ENCODE peak calls at places on chromosomes 1 and 21, in nine cellular contexts. One of them, this sample, is unnamed.

GRCh38 chr1:193189442-193190095 is 3.2 kb upstream of the B3GALT2 start:
- DNase-seq in brain microvascular endothelial cell: no peak
- DNase-seq in GM23248: peak; percentile 15
- DNase-seq in uterus: no peak
- DNase-seq in adrenal gland: no peak
- DNase-seq in H9: no peak
- DNase-seq in CD8-positive, alpha-beta T cell: no peak
- DNase-seq in mesenchymal stem cell: no peak
- DNase-seq in heart left ventricle: no peak
- DNase-seq in this sample: no peak

GRCh38 chr1:49098866-49099265 is 322.2 kb upstream of the BEND5 start:
- DNase-seq in CD8-positive, alpha-beta T cell: no peak
- DNase-seq in H9: no peak
- DNase-seq in GM23248: no peak
- DNase-seq in heart left ventricle: no peak
- DNase-seq in mesenchymal stem cell: no peak
- DNase-seq in adrenal gland: no peak
- DNase-seq in brain microvascular endothelial cell: no peak
- DNase-seq in uterus: no peak
- DNase-seq in this sample: no peak

GRCh38 chr1:210373878-210374599 is 45.3 kb downstream of the HHAT start:
- DNase-seq in adrenal gland: peak; percentile 88
- DNase-seq in uterus: peak; percentile 26
- DNase-seq in CD8-positive, alpha-beta T cell: peak; percentile 30
- DNase-seq in GM23248: peak; percentile 88
- DNase-seq in mesenchymal stem cell: peak; percentile 99
- DNase-seq in H9: peak; percentile 91
- DNase-seq in brain microvascular endothelial cell: peak; percentile 95
- DNase-seq in heart left ventricle: peak; percentile 45
- DNase-seq in this sample: peak; percentile 31

GRCh38 chr1:19046972-19047371 is 90.5 kb upstream of the IFFO2 start:
- DNase-seq in mesenchymal stem cell: no peak
- DNase-seq in uterus: no peak
- DNase-seq in adrenal gland: no peak
- DNase-seq in H9: no peak
- DNase-seq in heart left ventricle: peak; percentile 10
- DNase-seq in GM23248: no peak
- DNase-seq in CD8-positive, alpha-beta T cell: no peak
- DNase-seq in brain microvascular endothelial cell: no peak
- DNase-seq in this sample: no peak

GRCh38 chr1:40386311-40386778 is 12.8 kb downstream of the SMAP2 start:
- DNase-seq in brain microvascular endothelial cell: no peak
- DNase-seq in heart left ventricle: no peak
- DNase-seq in H9: no peak
- DNase-seq in uterus: no peak
- DNase-seq in adrenal gland: no peak
- DNase-seq in mesenchymal stem cell: peak; percentile 48
- DNase-seq in GM23248: no peak
- DNase-seq in CD8-positive, alpha-beta T cell: no peak
- DNase-seq in this sample: no peak

GRCh38 chr21:27057997-27058396 is 91.1 kb upstream of the ADAMTS5 start:
- DNase-seq in H9: no peak
- DNase-seq in GM23248: no peak
- DNase-seq in uterus: no peak
- DNase-seq in brain microvascular endothelial cell: no peak
- DNase-seq in mesenchymal stem cell: no peak
- DNase-seq in heart left ventricle: no peak
- DNase-seq in adrenal gland: no peak
- DNase-seq in CD8-positive, alpha-beta T cell: no peak
- DNase-seq in this sample: no peak

GRCh38 chr1:205948000-205948399 is 4.7 kb upstream of the SLC26A9 start:
- DNase-seq in GM23248: no peak
- DNase-seq in mesenchymal stem cell: no peak
- DNase-seq in uterus: no peak
- DNase-seq in H9: no peak
- DNase-seq in adrenal gland: no peak
- DNase-seq in CD8-positive, alpha-beta T cell: no peak
- DNase-seq in brain microvascular endothelial cell: no peak
- DNase-seq in heart left ventricle: no peak
- DNase-seq in this sample: no peak

GRCh38 chr1:43622471-43622870 is 27.5 kb upstream of the KDM4A start:
- DNase-seq in heart left ventricle: no peak
- DNase-seq in brain microvascular endothelial cell: peak; percentile 59
- DNase-seq in mesenchymal stem cell: no peak
- DNase-seq in GM23248: peak; percentile 42
- DNase-seq in CD8-positive, alpha-beta T cell: no peak
- DNase-seq in uterus: no peak
- DNase-seq in H9: no peak
- DNase-seq in adrenal gland: no peak
- DNase-seq in this sample: no peak

GRCh38 chr1:99766378-99766800 is at the start of gene FRRS1:
- DNase-seq in adrenal gland: peak; percentile 83
- DNase-seq in H9: peak; percentile 72
- DNase-seq in GM23248: peak; percentile 76
- DNase-seq in uterus: peak; percentile 35
- DNase-seq in mesenchymal stem cell: peak; percentile 70
- DNase-seq in CD8-positive, alpha-beta T cell: peak; percentile 14
- DNase-seq in heart left ventricle: peak; percentile 66
- DNase-seq in brain microvascular endothelial cell: peak; percentile 53
- DNase-seq in this sample: no peak

GRCh38 chr1:37865348-37866119 is 6.1 kb upstream of the MTF1 start:
- DNase-seq in adrenal gland: no peak
- DNase-seq in uterus: no peak
- DNase-seq in CD8-positive, alpha-beta T cell: no peak
- DNase-seq in heart left ventricle: no peak
- DNase-seq in brain microvascular endothelial cell: peak; percentile 29
- DNase-seq in GM23248: peak; percentile 72
- DNase-seq in H9: no peak
- DNase-seq in mesenchymal stem cell: no peak
- DNase-seq in this sample: no peak

GRCh38 chr1:213724640-213725536 is 262.9 kb upstream of the PROX1 start:
- DNase-seq in H9: no peak
- DNase-seq in uterus: peak; percentile 18
- DNase-seq in GM23248: peak; percentile 43
- DNase-seq in brain microvascular endothelial cell: no peak
- DNase-seq in adrenal gland: peak; percentile 23
- DNase-seq in heart left ventricle: no peak
- DNase-seq in mesenchymal stem cell: no peak
- DNase-seq in CD8-positive, alpha-beta T cell: no peak
- DNase-seq in this sample: peak; percentile 7

GRCh38 chr1:71521655-71522264 is 440.9 kb upstream of the ZRANB2 start:
- DNase-seq in adrenal gland: peak; percentile 34
- DNase-seq in CD8-positive, alpha-beta T cell: no peak
- DNase-seq in brain microvascular endothelial cell: peak; percentile 11
- DNase-seq in heart left ventricle: no peak
- DNase-seq in H9: no peak
- DNase-seq in mesenchymal stem cell: peak; percentile 29
- DNase-seq in GM23248: peak; percentile 66
- DNase-seq in uterus: no peak
- DNase-seq in this sample: peak; percentile 1

GRCh38 chr1:42176902-42177519 is 12.5 kb upstream of the GUCA2A start:
- DNase-seq in brain microvascular endothelial cell: peak; percentile 29
- DNase-seq in heart left ventricle: peak; percentile 25
- DNase-seq in adrenal gland: no peak
- DNase-seq in uterus: no peak
- DNase-seq in GM23248: peak; percentile 63
- DNase-seq in CD8-positive, alpha-beta T cell: no peak
- DNase-seq in mesenchymal stem cell: peak; percentile 47
- DNase-seq in H9: peak; percentile 71
- DNase-seq in this sample: no peak

GRCh38 chr1:221604948-221605347 is 136.9 kb downstream of the DUSP10 start:
- DNase-seq in GM23248: no peak
- DNase-seq in mesenchymal stem cell: no peak
- DNase-seq in H9: no peak
- DNase-seq in uterus: no peak
- DNase-seq in heart left ventricle: no peak
- DNase-seq in brain microvascular endothelial cell: no peak
- DNase-seq in adrenal gland: no peak
- DNase-seq in CD8-positive, alpha-beta T cell: no peak
- DNase-seq in this sample: no peak

GRCh38 chr1:221608835-221609320 is 133.0 kb downstream of the DUSP10 start:
- DNase-seq in H9: no peak
- DNase-seq in heart left ventricle: no peak
- DNase-seq in uterus: no peak
- DNase-seq in brain microvascular endothelial cell: no peak
- DNase-seq in adrenal gland: no peak
- DNase-seq in GM23248: no peak
- DNase-seq in mesenchymal stem cell: no peak
- DNase-seq in CD8-positive, alpha-beta T cell: no peak
- DNase-seq in this sample: no peak

GRCh38 chr1:221605569-221605968 is 136.3 kb downstream of the DUSP10 start:
- DNase-seq in adrenal gland: no peak
- DNase-seq in mesenchymal stem cell: no peak
- DNase-seq in heart left ventricle: no peak
- DNase-seq in CD8-positive, alpha-beta T cell: no peak
- DNase-seq in uterus: no peak
- DNase-seq in H9: no peak
- DNase-seq in brain microvascular endothelial cell: no peak
- DNase-seq in GM23248: no peak
- DNase-seq in this sample: no peak

GRCh38 chr1:221602866-221603265 is 139.0 kb downstream of the DUSP10 start:
- DNase-seq in adrenal gland: peak; percentile 36
- DNase-seq in brain microvascular endothelial cell: no peak
- DNase-seq in CD8-positive, alpha-beta T cell: no peak
- DNase-seq in H9: no peak
- DNase-seq in GM23248: peak; percentile 64
- DNase-seq in heart left ventricle: no peak
- DNase-seq in uterus: no peak
- DNase-seq in mesenchymal stem cell: no peak
- DNase-seq in this sample: no peak

GRCh38 chr1:221606216-221606615 is 135.7 kb downstream of the DUSP10 start:
- DNase-seq in mesenchymal stem cell: no peak
- DNase-seq in CD8-positive, alpha-beta T cell: no peak
- DNase-seq in brain microvascular endothelial cell: no peak
- DNase-seq in H9: no peak
- DNase-seq in adrenal gland: no peak
- DNase-seq in uterus: no peak
- DNase-seq in GM23248: no peak
- DNase-seq in heart left ventricle: no peak
- DNase-seq in this sample: no peak
- H3K27ac ChIP-seq in mesenchymal stem cell: no peak overlapping the region
- H3K27ac ChIP-seq in CD8-positive, alpha-beta T cell: no peak overlapping the region
- H3K27ac ChIP-seq in brain microvascular endothelial cell: no peak overlapping the region
- H3K27ac ChIP-seq in H9: no peak overlapping the region
- H3K27ac ChIP-seq in adrenal gland: no peak overlapping the region
- H3K27ac ChIP-seq in uterus: peak overlapping the region; percentile 54
- H3K27ac ChIP-seq in GM23248: no peak overlapping the region
- H3K27ac ChIP-seq in heart left ventricle: no peak overlapping the region
- H3K27ac ChIP-seq in this sample: no peak overlapping the region

GRCh38 chr1:25688390-25689119 is 72.0 kb downstream of the MAN1C1 start:
- DNase-seq in mesenchymal stem cell: peak; percentile 75
- DNase-seq in uterus: no peak
- DNase-seq in CD8-positive, alpha-beta T cell: no peak
- DNase-seq in adrenal gland: peak; percentile 64
- DNase-seq in GM23248: peak; percentile 46
- DNase-seq in brain microvascular endothelial cell: no peak
- DNase-seq in H9: no peak
- DNase-seq in heart left ventricle: peak; percentile 55
- DNase-seq in this sample: no peak
- H3K27ac ChIP-seq in mesenchymal stem cell: no peak overlapping the region
- H3K27ac ChIP-seq in uterus: peak overlapping the region; percentile 20
- H3K27ac ChIP-seq in CD8-positive, alpha-beta T cell: no peak overlapping the region
- H3K27ac ChIP-seq in adrenal gland: peak overlapping the region; percentile 39
- H3K27ac ChIP-seq in GM23248: no peak overlapping the region
- H3K27ac ChIP-seq in brain microvascular endothelial cell: no peak overlapping the region
- H3K27ac ChIP-seq in H9: no peak overlapping the region
- H3K27ac ChIP-seq in heart left ventricle: peak overlapping the region; percentile 53
- H3K27ac ChIP-seq in this sample: no peak overlapping the region

GRCh38 chr1:204495078-204495753 is 611 bp upstream of the PIK3C2B start:
- DNase-seq in CD8-positive, alpha-beta T cell: no peak
- DNase-seq in brain microvascular endothelial cell: no peak
- DNase-seq in H9: no peak
- DNase-seq in mesenchymal stem cell: no peak
- DNase-seq in adrenal gland: no peak
- DNase-seq in heart left ventricle: no peak
- DNase-seq in uterus: no peak
- DNase-seq in GM23248: peak; percentile 16
- DNase-seq in this sample: no peak
- H3K27ac ChIP-seq in CD8-positive, alpha-beta T cell: peak overlapping the region; percentile 72
- H3K27ac ChIP-seq in brain microvascular endothelial cell: no peak overlapping the region
- H3K27ac ChIP-seq in H9: no peak overlapping the region
- H3K27ac ChIP-seq in mesenchymal stem cell: no peak overlapping the region
- H3K27ac ChIP-seq in adrenal gland: peak overlapping the region; percentile 91
- H3K27ac ChIP-seq in heart left ventricle: peak overlapping the region; percentile 88
- H3K27ac ChIP-seq in uterus: peak overlapping the region; percentile 90
- H3K27ac ChIP-seq in GM23248: no peak overlapping the region
- H3K27ac ChIP-seq in this sample: peak overlapping the region; percentile 97

GRCh38 chr21:42474043-42474831 is 21.8 kb downstream of the RSPH1 start:
- DNase-seq in mesenchymal stem cell: peak; percentile 26
- DNase-seq in heart left ventricle: no peak
- DNase-seq in brain microvascular endothelial cell: no peak
- DNase-seq in adrenal gland: peak; percentile 13
- DNase-seq in GM23248: peak; percentile 35
- DNase-seq in uterus: no peak
- DNase-seq in H9: peak; percentile 71
- DNase-seq in CD8-positive, alpha-beta T cell: no peak
- DNase-seq in this sample: no peak

GRCh38 chr21:42473495-42474042 is 22.5 kb downstream of the RSPH1 start:
- DNase-seq in GM23248: no peak
- DNase-seq in CD8-positive, alpha-beta T cell: no peak
- DNase-seq in brain microvascular endothelial cell: no peak
- DNase-seq in uterus: no peak
- DNase-seq in mesenchymal stem cell: no peak
- DNase-seq in adrenal gland: no peak
- DNase-seq in H9: no peak
- DNase-seq in heart left ventricle: no peak
- DNase-seq in this sample: no peak

GRCh38 chr21:42475526-42476492 is 20.2 kb downstream of the RSPH1 start:
- DNase-seq in uterus: no peak
- DNase-seq in brain microvascular endothelial cell: no peak
- DNase-seq in adrenal gland: no peak
- DNase-seq in mesenchymal stem cell: no peak
- DNase-seq in CD8-positive, alpha-beta T cell: no peak
- DNase-seq in H9: no peak
- DNase-seq in heart left ventricle: no peak
- DNase-seq in GM23248: no peak
- DNase-seq in this sample: no peak

GRCh38 chr21:42476493-42477342 is 19.3 kb downstream of the RSPH1 start:
- DNase-seq in GM23248: no peak
- DNase-seq in H9: no peak
- DNase-seq in heart left ventricle: no peak
- DNase-seq in brain microvascular endothelial cell: no peak
- DNase-seq in CD8-positive, alpha-beta T cell: no peak
- DNase-seq in adrenal gland: no peak
- DNase-seq in uterus: no peak
- DNase-seq in mesenchymal stem cell: no peak
- DNase-seq in this sample: no peak

DNA sequence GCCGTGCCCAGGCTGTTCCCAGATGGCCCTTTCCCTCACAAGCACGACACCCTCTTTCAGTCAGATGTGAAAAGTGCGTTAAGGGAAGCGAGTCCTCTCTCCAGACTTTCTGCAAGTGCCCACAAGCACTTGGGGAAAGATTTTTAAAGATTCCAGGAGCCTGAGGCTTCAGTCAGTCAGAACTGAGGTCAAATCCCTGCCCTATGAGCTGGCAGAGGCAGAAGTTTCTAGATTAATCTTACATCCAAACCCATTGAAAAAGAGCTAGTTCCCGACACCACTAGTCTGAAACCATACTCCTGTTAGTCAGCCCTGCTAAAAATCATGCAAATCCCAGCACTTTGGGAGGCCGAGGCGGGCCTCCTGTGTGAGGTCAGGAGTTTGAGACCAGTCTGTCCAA is 21.0 kb downstream of the RSPH1 start:
- DNase-seq in uterus: no peak
- DNase-seq in H9: no peak
- DNase-seq in heart left ventricle: no peak
- DNase-seq in adrenal gland: no peak
- DNase-seq in mesenchymal stem cell: no peak
- DNase-seq in brain microvascular endothelial cell: no peak
- DNase-seq in CD8-positive, alpha-beta T cell: no peak
- DNase-seq in GM23248: no peak
- DNase-seq in this sample: no peak
- H3K27ac ChIP-seq in uterus: no peak overlapping the region
- H3K27ac ChIP-seq in H9: no peak overlapping the region
- H3K27ac ChIP-seq in heart left ventricle: no peak overlapping the region
- H3K27ac ChIP-seq in adrenal gland: no peak overlapping the region
- H3K27ac ChIP-seq in mesenchymal stem cell: peak overlapping the region; percentile 81
- H3K27ac ChIP-seq in brain microvascular endothelial cell: no peak overlapping the region
- H3K27ac ChIP-seq in CD8-positive, alpha-beta T cell: no peak overlapping the region
- H3K27ac ChIP-seq in GM23248: no peak overlapping the region
- H3K27ac ChIP-seq in this sample: no peak overlapping the region

This sample was measured in substantia nigra.